ENCODE peak calls at places on chromosome 7, in eight cellular contexts. N, R, Q, B, S, O, H and M are unnamed samples.

GRCh38 chr7:48899932-48900331 is 24.4 kb upstream of the CDC14C start:
- DNase-seq in R (no peak), H (no peak), Q (peak), N (no peak), O (no peak), S (no peak), B (no peak), M (no peak)

GRCh38 chr7:34430456-34430855 is 227.6 kb upstream of the NPSR1 start:
- DNase-seq in B (no peak), N (no peak), R (peak), Q (peak), O (peak), S (no peak), H (no peak), M (no peak)

GRCh38 chr7:12422449-12423320 is 19.0 kb upstream of the VWDE start:
- DNase-seq in N (no peak), S (no peak), H (no peak), Q (no peak), O (peak), R (no peak), B (no peak), M (no peak)

GRCh38 chr7:115116773-115117715 is 195.2 kb downstream of the MDFIC start:
- DNase-seq in O (no peak), S (no peak), Q (no peak), H (no peak), N (no peak), R (peak), B (no peak), M (no peak)

GRCh38 chr7:77327067-77327931 is 88.8 kb downstream of the GSAP start:
- DNase-seq in H (no peak), Q (peak), O (peak), S (peak), R (no peak), B (peak), N (no peak), M (peak)

GRCh38 chr7:33965116-33965827 is 59.9 kb downstream of the BMPER start:
- DNase-seq in B (no peak), R (no peak), N (no peak), O (no peak), Q (peak), H (no peak), S (no peak), M (no peak)

GRCh38 chr7:82263880-82264751 is 179.5 kb downstream of the CACNA2D1 start:
- DNase-seq in S (no peak), B (no peak), Q (no peak), N (no peak), H (no peak), R (no peak), O (no peak), M (no peak)

GRCh38 chr7:15457959-15458955 is 103.6 kb downstream of the AGMO start:
- DNase-seq in N (no peak), Q (no peak), O (no peak), R (no peak), S (no peak), B (no peak), H (no peak), M (no peak)

GRCh38 chr7:30904566-30904965 is 7.1 kb upstream of the AQP1 start:
- DNase-seq in Q (no peak), B (no peak), O (no peak), S (no peak), R (no peak), N (no peak), H (no peak), M (no peak)